ENCODE peak calls at places on chromosome 6, in six cellular contexts. I is nephron progenitor cell, S is fibroblast of gingiva, E is RKO, U is uterus, F is astrocyte of the cerebellum. T is an unnamed sample.

GRCh38 chr6:132365319-132365907 is 35.9 kb downstream of the MOXD1 start:
- DNase-seq in E (no peak), F (peak; percentile 32), S (no peak), I (peak; percentile 10), U (no peak), T (peak; percentile 83)

GRCh38 chr6:170051229-170052172 is 239.4 kb downstream of the DLL1 start:
- DNase-seq in E (no peak), S (no peak), U (peak; percentile 14), F (no peak), I (no peak), T (no peak)

GRCh38 chr6:41546475-41546865 is 289 bp downstream of the FOXP4 start:
- DNase-seq in U (no peak), I (no peak), E (no peak), S (peak; percentile 72), F (no peak), T (no peak)

GRCh38 chr6:139147628-139148027 is 12.7 kb downstream of the HECA start:
- DNase-seq in E (no peak), S (no peak), F (no peak), U (no peak), I (no peak), T (no peak)

GRCh38 chr6:80282913-80283554 is 176.6 kb downstream of the BCKDHB start:
- DNase-seq in U (no peak), E (no peak), F (no peak), S (peak; percentile 9), I (no peak), T (no peak)

GRCh38 chr6:123022980-123023379 is 26.9 kb downstream of the CLVS2 start:
- DNase-seq in E (peak; percentile 30), F (peak; percentile 22), I (peak; percentile 57), U (no peak), S (no peak), T (peak; percentile 78)

GRCh38 chr6:1970151-1970561 is 275.2 kb downstream of the GMDS start:
- DNase-seq in S (no peak), F (no peak), U (no peak), E (no peak), I (peak; percentile 18), T (peak; percentile 82)

GRCh38 chr6:148997863-148998262 is 251.0 kb downstream of the UST start:
- DNase-seq in F (peak; percentile 68), S (peak; percentile 24), U (no peak), E (no peak), I (no peak), T (peak; percentile 49)

GRCh38 chr6:56730663-56731529 is 88.2 kb upstream of the DST start:
- DNase-seq in I (no peak), E (peak; percentile 43), F (peak; percentile 52), S (peak; percentile 39), U (no peak), T (no peak)

GRCh38 chr6:50823130-50823920 is 4.7 kb downstream of the TFAP2B start:
- DNase-seq in E (no peak), F (no peak), I (no peak), S (no peak), U (no peak), T (peak; percentile 22)

GRCh38 chr6:29887330-29887818 is 55.0 kb upstream of the HLA-A start:
- DNase-seq in F (no peak), S (peak; percentile 37), I (no peak), E (peak; percentile 53), U (peak; percentile 54), T (peak; percentile 56)

GRCh38 chr6:138598562-138599173 is 99.4 kb upstream of the NHSL1 start:
- DNase-seq in U (no peak), F (no peak), E (no peak), I (no peak), S (no peak), T (no peak)

GRCh38 chr6:93424303-93425064 is 5.1 kb upstream of the EPHA7 start:
- DNase-seq in F (no peak), E (peak; percentile 14), I (peak; percentile 3), U (no peak), S (no peak), T (peak; percentile 47)

GRCh38 chr6:156828280-156828703 is 51.1 kb downstream of the ARID1B start:
- DNase-seq in E (peak; percentile 72), U (no peak), S (peak; percentile 71), F (peak; percentile 28), I (no peak), T (no peak)

GRCh38 chr6:16730720-16731502 is 30.3 kb downstream of the ATXN1 start:
- DNase-seq in I (peak; percentile 9), E (no peak), U (no peak), S (no peak), F (no peak), T (peak; percentile 64)

GRCh38 chr6:51299649-51300380 is 481.1 kb downstream of the TFAP2B start:
- DNase-seq in I (no peak), E (no peak), F (no peak), U (no peak), S (no peak), T (peak; percentile 5)

GRCh38 chr6:138818496-138819194 is 22.8 kb downstream of the ECT2L start:
- DNase-seq in E (no peak), U (no peak), F (no peak), S (no peak), I (no peak), T (no peak)

GRCh38 chr6:116036075-116036773 is 24.5 kb downstream of the FRK start:
- DNase-seq in I (no peak), E (no peak), S (no peak), U (no peak), F (no peak), T (no peak)

GRCh38 chr6:72464791-72465691 is 156.8 kb upstream of the KCNQ5 start:
- DNase-seq in S (peak; percentile 51), U (no peak), I (no peak), E (peak; percentile 11), F (peak; percentile 88), T (no peak)

GRCh38 chr6:157840776-157841175 is 17.7 kb downstream of the SNX9 start:
- DNase-seq in F (peak; percentile 26), I (no peak), E (peak; percentile 37), S (peak; percentile 40), U (no peak), T (no peak)

GRCh38 chr6:1901556-1901955 is 291.8 kb downstream of the FOXC1 start:
- DNase-seq in U (no peak), I (no peak), E (peak; percentile 49), S (peak; percentile 17), F (no peak), T (peak; percentile 29)

GRCh38 chr6:46985943-46986342 is 56.2 kb downstream of the ADGRF1 start:
- DNase-seq in I (no peak), S (no peak), U (no peak), F (no peak), E (no peak), T (peak; percentile 62)

GRCh38 chr6:54440549-54440948 is 132.3 kb downstream of the TINAG start:
- DNase-seq in U (no peak), S (no peak), I (no peak), E (no peak), F (no peak), T (no peak)

GRCh38 chr6:109344226-109344625 is 38.0 kb downstream of the CD164 start:
- DNase-seq in S (no peak), F (no peak), U (no peak), I (no peak), E (no peak), T (peak; percentile 68)

GRCh38 chr6:72272958-72273357 is 348.9 kb upstream of the KCNQ5 start:
- DNase-seq in F (no peak), S (peak; percentile 6), I (no peak), E (no peak), U (no peak), T (no peak)

GRCh38 chr6:44850367-44850766 is 462.9 kb downstream of the CDC5L start:
- DNase-seq in S (no peak), I (no peak), F (no peak), U (no peak), E (no peak), T (no peak)

GRCh38 chr6:41757931-41758640 is 10.9 kb upstream of the PGC start:
- DNase-seq in E (no peak), F (no peak), U (no peak), I (no peak), S (no peak), T (no peak)

GRCh38 chr6:108116781-108117426 is 42.4 kb upstream of the OSTM1 start:
- DNase-seq in U (no peak), F (no peak), I (peak; percentile 12), E (no peak), S (no peak), T (no peak)

GRCh38 chr6:34112102-34112501 is 33.8 kb downstream of the GRM4 start:
- DNase-seq in S (no peak), U (no peak), E (no peak), F (no peak), I (no peak), T (no peak)

GRCh38 chr6:166353507-166353906 is 11.2 kb upstream of the SFT2D1 start:
- DNase-seq in I (no peak), E (no peak), F (no peak), U (no peak), S (no peak), T (no peak)

GRCh38 chr6:105522626-105523322 is 119.9 kb upstream of the PREP start:
- DNase-seq in F (no peak), S (no peak), U (no peak), I (no peak), E (no peak), T (no peak)

GRCh38 chr6:99250476-99250875 is 99.0 kb downstream of the FAXC start:
- DNase-seq in I (no peak), E (no peak), U (no peak), S (no peak), F (no peak), T (no peak)

T was measured in left kidney.